ENCODE peak calls at places on chromosomes 6 and 20, in ten cellular contexts. V is anterior cingulate cortex; Y is GM19239; U is H4; D is naive thymus-derived CD8-positive, alpha-beta T cell; Q is activated T-cell treated with anti-CD3 and anti-CD28 coated beads, Interleukin-2, amount 50 U/mL, for 24 hours; X is Right ventricle myocardium superior; P is effector CD4-positive, alpha-beta T cell; M is ovary; F is ascending aorta. A is an unnamed sample.

GRCh38 chr20:8414611-8415274 is 282.7 kb downstream of the PLCB1 start:
- DNase-seq in V (no peak), Y (no peak), U (peak), D (no peak), Q (no peak), X (no peak), P (no peak), M (no peak), F (no peak), A (no peak)

GRCh38 chr6:150368762-150369161 is at the start of gene IYD:
- DNase-seq in V (no peak), Y (no peak), U (no peak), D (no peak), Q (no peak), X (no peak), P (no peak), M (no peak), F (no peak), A (no peak)

GRCh38 chr20:51639206-51639832 is 96.8 kb upstream of the NFATC2 start:
- DNase-seq in V (no peak), Y (peak), U (peak), D (peak), Q (peak), X (peak), P (peak), M (peak), F (peak), A (peak)

GRCh38 chr6:83853968-83854501 is 875 bp downstream of the RIPPLY2 start:
- DNase-seq in V (peak), Y (no peak), U (no peak), D (no peak), Q (no peak), X (no peak), P (no peak), M (no peak), F (no peak), A (no peak)

GRCh38 chr6:143062551-143062950 is 1.9 kb downstream of the AIG1 start:
- DNase-seq in V (no peak), Y (no peak), U (no peak), D (no peak), Q (no peak), X (no peak), P (no peak), M (no peak), F (no peak), A (no peak)

GRCh38 chr20:47684306-47685080 is 100.8 kb downstream of the SULF2 start:
- DNase-seq in V (no peak), Y (no peak), U (no peak), D (no peak), Q (no peak), X (no peak), P (no peak), M (no peak), F (no peak), A (no peak)

GRCh38 chr6:20808984-20809383 is 274.7 kb downstream of the CDKAL1 start:
- DNase-seq in V (no peak), Y (no peak), U (no peak), D (no peak), Q (no peak), X (no peak), P (no peak), M (no peak), F (no peak), A (no peak)

GRCh38 chr20:8124639-8125038 is 7.4 kb upstream of the PLCB1 start:
- DNase-seq in V (no peak), Y (no peak), U (no peak), D (no peak), Q (no peak), X (no peak), P (no peak), M (no peak), F (no peak), A (no peak)

GRCh38 chr6:14817068-14817467 is 428.8 kb upstream of the JARID2 start:
- DNase-seq in V (no peak), Y (no peak), U (no peak), D (no peak), Q (no peak), X (no peak), P (no peak), M (no peak), F (no peak), A (no peak)

GRCh38 chr6:144343736-144344428 is 58.7 kb downstream of the UTRN start:
- DNase-seq in V (no peak), Y (no peak), U (no peak), D (peak), Q (peak), X (no peak), P (peak), M (no peak), F (no peak), A (peak)

GRCh38 chr20:30168025-30168799 is 1089.3 kb upstream of the DEFB115 start:
- DNase-seq in V (no peak), Y (no peak), U (no peak), D (peak), Q (peak), X (peak), P (no peak), M (no peak), F (no peak), A (peak)

GRCh38 chr6:132614554-132614953 is 9.5 kb downstream of the TAAR2 start:
- DNase-seq in V (no peak), Y (no peak), U (no peak), D (no peak), Q (no peak), X (no peak), P (no peak), M (no peak), F (no peak), A (peak)

GRCh38 chr6:484086-484728 is 92.7 kb downstream of the IRF4 start:
- DNase-seq in V (no peak), Y (no peak), U (no peak), D (no peak), Q (no peak), X (no peak), P (no peak), M (no peak), F (no peak), A (no peak)

GRCh38 chr20:4457566-4458543 is 263.9 kb upstream of the PRND start:
- DNase-seq in V (no peak), Y (no peak), U (no peak), D (no peak), Q (no peak), X (no peak), P (no peak), M (no peak), F (no peak), A (no peak)

A was measured in naive B cell.